ENCODE peak calls at places on chromosomes 1 and 21, in five cellular contexts. X is occipital lobe, J is A549, P is right lobe of liver, T is DMS53. K is an unnamed sample.

GRCh38 chr1:46517010-46517600 is 27.5 kb downstream of the DMBX1 start:
- DNase-seq in X (no peak), J (peak), P (no peak), T (peak), K (peak)

GRCh38 chr1:36115200-36115669 is 9.8 kb downstream of the COL8A2 start:
- DNase-seq in X (no peak), J (no peak), P (no peak), T (no peak), K (no peak)

GRCh38 chr1:68010094-68010493 is 40.3 kb downstream of the DIRAS3 start:
- DNase-seq in X (no peak), J (no peak), P (no peak), T (peak), K (peak)

GRCh38 chr1:28971980-28972771 is 57.8 kb downstream of the EPB41 start:
- DNase-seq in X (peak), J (peak), P (no peak), T (no peak), K (no peak)

GRCh38 chr1:219189021-219189824 is 15.5 kb downstream of the LYPLAL1 start:
- DNase-seq in X (no peak), J (no peak), P (no peak), T (no peak), K (peak)

GRCh38 chr1:234658143-234658542 is 48.2 kb upstream of the IRF2BP2 start:
- DNase-seq in X (no peak), J (peak), P (peak), T (peak), K (peak)

GRCh38 chr1:10299174-10299573 is 88.8 kb downstream of the KIF1B start:
- DNase-seq in X (no peak), J (no peak), P (no peak), T (no peak), K (no peak)

GRCh38 chr1:193348126-193349045 is 162.0 kb upstream of the B3GALT2 start:
- DNase-seq in X (no peak), J (no peak), P (no peak), T (peak), K (no peak)

GRCh38 chr1:101382135-101382534 is 145.3 kb downstream of the S1PR1 start:
- DNase-seq in X (no peak), J (no peak), P (no peak), T (no peak), K (no peak)

GRCh38 chr1:211359876-211360275 is 33.2 kb downstream of the TRAF5 start:
- DNase-seq in X (no peak), J (no peak), P (no peak), T (no peak), K (no peak)

GRCh38 chr1:61078611-61079010 is 3.8 kb upstream of the NFIA start:
- DNase-seq in X (no peak), J (no peak), P (no peak), T (no peak), K (no peak)

GRCh38 chr21:41112740-41113692 is 54.9 kb upstream of the BACE2 start:
- DNase-seq in X (no peak), J (no peak), P (no peak), T (peak), K (peak)

GRCh38 chr1:99710994-99711393 is 55.4 kb downstream of the FRRS1 start:
- DNase-seq in X (no peak), J (no peak), P (no peak), T (no peak), K (no peak)